ENCODE peak calls at places on chromosomes 6 and 20, in seven cellular contexts. J is C1 segment of cervical spinal cord, C is HCT116, X is left cardiac atrium, B is ELR, L is Right ventricle myocardium superior, P is NCI-H2081. Y is an unnamed sample.
A peak's percentile ranks its signal among the peaks of the same experiment; 100 is the strongest.

GRCh38 chr6:108662702-108663101 is 102.0 kb downstream of the FOXO3 start:
- DNase-seq in B (no peak), C (no peak), P (no peak), X (no peak), L (no peak), J (no peak), Y (no peak)

GRCh38 chr20:49676581-49677291 is 36.9 kb downstream of the B4GALT5 start:
- DNase-seq in P (peak; percentile 40), C (no peak), X (no peak), L (no peak), J (no peak), B (peak; percentile 86), Y (no peak)

GRCh38 chr6:126614642-126615504 is 275.0 kb downstream of the CENPW start:
- DNase-seq in J (no peak), C (no peak), X (no peak), L (no peak), P (peak; percentile 8), B (no peak), Y (no peak)

GRCh38 chr20:31760457-31761240 is 21.6 kb downstream of the TPX2 start:
- DNase-seq in P (no peak), X (no peak), L (no peak), C (no peak), J (no peak), B (peak; percentile 58), Y (peak; percentile 43)

GRCh38 chr6:7439243-7439642 is 49.6 kb downstream of the RIOK1 start:
- DNase-seq in B (no peak), L (no peak), X (no peak), C (no peak), P (no peak), J (no peak), Y (no peak)

GRCh38 chr6:21598662-21599061 is 5.1 kb downstream of the SOX4 start:
- DNase-seq in C (no peak), L (no peak), X (no peak), B (no peak), P (no peak), J (no peak), Y (no peak)

GRCh38 chr6:87789198-87789899 is 87.3 kb upstream of the AKIRIN2 start:
- DNase-seq in J (no peak), B (peak; percentile 65), C (no peak), L (no peak), X (no peak), P (no peak), Y (peak; percentile 48)

GRCh38 chr6:153145591-153145990 is 14.5 kb upstream of the RGS17 start:
- DNase-seq in L (no peak), C (no peak), J (no peak), X (no peak), B (no peak), P (peak; percentile 47), Y (no peak)

GRCh38 chr6:44395501-44395900 is 8.0 kb downstream of the CDC5L start:
- DNase-seq in P (no peak), L (no peak), X (no peak), C (no peak), J (no peak), B (no peak), Y (no peak)

Y was measured in skeletal muscle cell.